ENCODE peak calls at places on chromosomes 4 and X, in four cellular contexts. M is upper lobe of left lung; T is CD8-positive, alpha-beta memory T cell; N is H1. B is an unnamed sample. For H3K36me3, the result is how much of the 10 kb centered on the place peaks cover.

GRCh38 chr4:165476214-165477098 is 97.6 kb downstream of the CPE start:
- DNase-seq in M (no peak), T (no peak), N (no peak), B (no peak)

GRCh38 chrX:39309721-39310152 is 508.5 kb downstream of the MID1IP1 start:
- DNase-seq in M (no peak), T (no peak), N (no peak), B (no peak)

GRCh38 chr4:186651624-186652023 is 72.0 kb downstream of the FAT1 start:
- DNase-seq in M (no peak), T (no peak), N (no peak), B (peak)

GRCh38 chrX:7190157-7190556 is 42.2 kb upstream of the PUDP start:
- DNase-seq in M (no peak), T (no peak), N (no peak), B (no peak)

GRCh38 chrX:100494974-100495373 is 84.9 kb upstream of the PCDH19 start:
- DNase-seq in M (no peak), T (no peak), N (no peak), B (no peak)

GRCh38 chr4:143482753-143483362 is 30.6 kb upstream of the SMARCA5 start:
- DNase-seq in M (no peak), T (no peak), N (no peak), B (no peak)

GRCh38 chr4:72631296-72631695 is 62.3 kb upstream of the ADAMTS3 start:
- DNase-seq in M (no peak), T (no peak), N (no peak), B (no peak)

GRCh38 chr4:174873931-174874330 is 44.2 kb upstream of the ADAM29 start:
- DNase-seq in M (no peak), T (no peak), N (no peak), B (no peak)

GRCh38 chr4:71300964-71301363 is 37.9 kb upstream of the SLC4A4 start:
- DNase-seq in M (no peak), T (no peak), N (no peak), B (no peak)

GRCh38 chr4:112377127-112377635 is 80.0 kb downstream of the ALPK1 start:
- DNase-seq in M (no peak), T (no peak), N (no peak), B (no peak)
- H3K36me3 ChIP-seq in M (under half), T (under half), N (under half), B (under half)

GRCh38 chr4:159319027-159319426 is 216.1 kb downstream of the RAPGEF2 start:
- DNase-seq in M (no peak), T (no peak), N (no peak), B (no peak)
- H3K36me3 ChIP-seq in M (under half), T (under half), N (under half), B (under half)

GRCh38 chr4:7195546-7196282 is 3.4 kb downstream of the SORCS2 start:
- DNase-seq in M (no peak), T (no peak), N (no peak), B (no peak)

GRCh38 chr4:7197910-7198309 is 5.6 kb downstream of the SORCS2 start:
- DNase-seq in M (no peak), T (no peak), N (no peak), B (peak)

GRCh38 chr4:7195138-7195510 is 2.8 kb downstream of the SORCS2 start:
- DNase-seq in M (no peak), T (no peak), N (no peak), B (no peak)

GRCh38 chr4:7196283-7196651 is 3.9 kb downstream of the SORCS2 start:
- DNase-seq in M (no peak), T (no peak), N (no peak), B (no peak)

GRCh38 chr4:7196731-7197130 is 4.4 kb downstream of the SORCS2 start:
- DNase-seq in M (no peak), T (no peak), N (no peak), B (no peak)
- H3K36me3 ChIP-seq in M (under half), T (under half), N (under half), B (under half)

DNA sequence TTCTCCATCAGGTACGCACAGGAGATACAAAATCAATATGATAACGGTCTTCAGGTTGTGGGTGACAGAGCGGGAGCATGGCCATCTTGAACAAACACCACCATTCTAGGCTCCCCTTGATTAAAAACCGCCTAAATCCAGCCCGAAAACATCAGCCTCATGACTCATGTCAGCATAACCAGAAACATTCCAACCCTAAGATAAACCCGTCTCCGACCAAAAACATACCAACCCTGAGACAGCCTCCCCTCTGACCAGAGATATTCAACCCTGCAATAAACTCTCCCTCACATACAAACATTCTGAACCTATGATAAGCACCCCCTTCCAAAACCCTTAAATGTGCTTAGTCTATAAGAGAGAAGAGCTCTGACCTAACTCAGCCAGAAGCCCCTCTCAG is 157.9 kb downstream of the DHRSX start:
- DNase-seq in M (no peak), T (no peak), N (no peak), B (no peak)
- H3K36me3 ChIP-seq in M (under half), T (under half), N (under half), B (under half)

GRCh38 chr4:76956961-76957738 is 7.6 kb downstream of the SEPTIN11 start:
- DNase-seq in M (no peak), T (no peak), N (no peak), B (no peak)
- H3K36me3 ChIP-seq in M (under half), T (under half), N (under half), B (under half)

DNA sequence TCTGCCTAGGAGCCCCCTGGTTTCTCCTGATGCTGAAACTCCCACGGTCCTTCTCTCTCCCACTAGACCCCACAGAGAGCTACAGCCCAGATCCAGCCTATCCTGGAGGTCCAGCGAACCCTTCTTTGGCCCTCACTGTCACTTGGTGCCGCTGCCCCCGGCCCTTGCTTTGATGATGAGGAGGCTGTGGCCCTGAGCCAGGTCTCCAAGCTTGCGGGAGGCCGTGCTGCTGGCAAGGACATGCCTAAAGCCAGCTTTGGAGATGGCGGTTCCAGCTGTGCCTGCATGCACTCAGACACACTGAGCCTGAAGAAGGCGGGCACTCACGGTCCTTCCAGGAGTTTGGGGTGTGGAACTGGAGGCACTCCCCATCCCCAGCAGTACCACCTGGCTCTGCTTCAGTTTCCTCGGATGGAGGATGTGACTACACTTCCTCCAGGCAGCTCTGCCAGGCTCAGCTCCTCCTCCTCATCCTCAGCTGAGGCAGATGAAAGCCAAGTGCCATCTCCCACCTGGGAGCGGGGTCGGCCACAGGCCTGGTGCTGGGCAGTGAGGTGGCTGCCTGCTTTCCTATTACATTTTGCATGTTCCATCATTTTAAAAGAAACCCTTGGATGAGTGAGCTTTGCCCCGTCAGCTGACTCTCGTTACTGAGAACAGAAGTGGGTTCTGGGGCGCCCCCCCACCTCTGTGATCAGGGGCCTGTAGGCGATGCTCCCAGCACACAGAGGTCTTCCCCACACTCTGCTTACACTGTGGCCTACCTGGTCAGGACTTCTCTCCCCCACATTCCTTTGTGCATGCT is 9.0 kb downstream of the TNIP2 start:
- DNase-seq in M (no peak), T (no peak), N (no peak), B (no peak)
- H3K36me3 ChIP-seq in M (half or more), T (under half), N (under half), B (half or more)

GRCh38 chrX:13752141-13752540 is 17.6 kb downstream of the OFD1 start:
- DNase-seq in M (no peak), T (no peak), N (no peak), B (no peak)
- H3K36me3 ChIP-seq in M (under half), T (under half), N (under half), B (under half)

B was measured in ascending aorta.